ENCODE peak calls at places on chromosomes 7 and 10, in five cellular contexts. V, Z, L, J and Q are unnamed samples.

GRCh38 chr7:71835056-71835455 is 577.1 kb downstream of the CALN1 start:
- DNase-seq in V (no peak), Z (no peak), L (no peak), J (no peak), Q (no peak)

GRCh38 chr10:99115703-99116102 is 119.9 kb downstream of the HPSE2 start:
- DNase-seq in V (no peak), Z (no peak), L (no peak), J (no peak), Q (no peak)

GRCh38 chr10:80283536-80284199 is 5.8 kb downstream of the MAT1A start:
- DNase-seq in V (no peak), Z (no peak), L (no peak), J (no peak), Q (no peak)

GRCh38 chr7:52077571-52077970 is 761.0 kb upstream of the COBL start:
- DNase-seq in V (no peak), Z (no peak), L (no peak), J (no peak), Q (no peak)

GRCh38 chr10:34862892-34863291 is 47.8 kb upstream of the PARD3 start:
- DNase-seq in V (no peak), Z (no peak), L (no peak), J (no peak), Q (no peak)

GRCh38 chr10:74150151-74151056 is at the start of gene AP3M1:
- DNase-seq in V (peak), Z (peak), L (peak), J (no peak), Q (no peak)

GRCh38 chr7:7201583-7202374 is 19.4 kb downstream of the C1GALT1 start:
- DNase-seq in V (no peak), Z (peak), L (peak), J (peak), Q (no peak)

GRCh38 chr10:62492012-62492869 is 118.1 kb downstream of the ZNF365 start:
- DNase-seq in V (no peak), Z (no peak), L (no peak), J (peak), Q (no peak)

GRCh38 chr7:20447021-20447420 is 116.3 kb downstream of the ITGB8 start:
- DNase-seq in V (no peak), Z (no peak), L (no peak), J (no peak), Q (no peak)

GRCh38 chr7:92880212-92881090 is 44.1 kb upstream of the CDK6 start:
- DNase-seq in V (no peak), Z (peak), L (no peak), J (no peak), Q (no peak)

DNA sequence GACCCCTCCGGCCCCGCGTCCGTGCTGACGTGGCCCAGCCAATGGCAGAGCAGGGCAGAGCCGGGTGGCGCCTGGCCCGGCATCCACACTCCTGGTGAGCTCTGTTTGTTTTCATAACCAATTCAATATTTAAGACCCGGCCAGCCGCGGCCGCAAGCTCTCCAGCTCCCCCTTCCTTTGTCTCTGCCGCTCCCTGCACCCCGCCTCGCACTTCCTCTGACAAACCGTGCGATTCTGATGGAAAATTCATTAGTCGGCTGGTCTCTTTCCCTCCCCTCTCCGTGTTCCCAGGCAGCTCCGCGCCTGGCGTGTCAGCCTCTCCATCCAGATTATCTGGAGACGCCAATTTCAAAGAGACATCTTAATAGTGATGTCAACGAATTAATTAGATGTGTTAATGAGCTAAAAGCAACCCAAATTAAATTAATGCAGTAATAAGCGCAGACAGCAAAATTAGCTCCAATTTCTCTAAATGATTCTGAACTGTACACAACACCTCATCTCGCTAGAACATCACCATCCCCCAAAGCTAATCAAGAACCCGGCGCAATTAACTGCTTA is 55.3 kb downstream of the MICALL2 start:
- DNase-seq in V (no peak), Z (peak), L (no peak), J (no peak), Q (no peak)
- TF ChIP-seq CTCF in V (no peak), Z (no peak), L (no peak), J (no peak), Q (no peak)

GRCh38 chr7:47283497-47284131 is 298.3 kb downstream of the TNS3 start:
- DNase-seq in V (no peak), Z (no peak), L (no peak), J (no peak), Q (no peak)
- TF ChIP-seq CTCF in V (no peak), Z (no peak), L (no peak), J (no peak), Q (no peak)

GRCh38 chr10:53699684-53700083 is 927.1 kb upstream of the MBL2 start:
- DNase-seq in V (no peak), Z (no peak), L (no peak), J (no peak), Q (no peak)
- TF ChIP-seq CTCF in V (no peak), Z (no peak), L (no peak), J (no peak), Q (no peak)

DNA sequence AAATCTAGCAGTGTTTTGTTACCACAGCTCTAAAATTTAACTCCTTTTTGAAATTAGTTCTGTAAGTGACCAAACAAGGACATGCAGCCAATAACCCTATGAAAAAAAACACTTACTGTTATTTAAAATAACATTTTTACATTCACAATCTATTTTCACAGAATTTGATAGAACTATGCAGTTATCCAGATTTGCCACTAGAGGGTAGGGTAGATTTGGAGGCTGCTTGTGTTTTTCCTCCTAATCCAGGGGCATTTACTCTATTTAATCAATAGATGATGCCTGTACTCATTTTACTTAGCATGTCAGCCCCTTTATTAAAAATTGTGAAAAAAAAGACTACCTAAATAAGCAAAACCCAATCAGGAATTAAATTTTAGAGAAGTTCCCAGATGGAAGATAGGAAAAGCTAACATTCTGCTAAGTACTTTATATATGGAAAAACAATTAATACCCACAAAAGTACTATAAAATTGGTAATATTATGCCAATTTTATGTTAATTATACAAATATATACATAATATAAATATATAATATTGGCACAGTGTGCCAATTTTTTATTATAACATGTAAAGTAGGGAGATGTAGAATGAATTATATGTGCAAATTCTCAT is 18.1 kb upstream of the LIPK start:
- DNase-seq in V (no peak), Z (no peak), L (no peak), J (peak), Q (no peak)
- TF ChIP-seq CTCF in V (peak), Z (peak), L (peak), J (peak), Q (peak)

DNA sequence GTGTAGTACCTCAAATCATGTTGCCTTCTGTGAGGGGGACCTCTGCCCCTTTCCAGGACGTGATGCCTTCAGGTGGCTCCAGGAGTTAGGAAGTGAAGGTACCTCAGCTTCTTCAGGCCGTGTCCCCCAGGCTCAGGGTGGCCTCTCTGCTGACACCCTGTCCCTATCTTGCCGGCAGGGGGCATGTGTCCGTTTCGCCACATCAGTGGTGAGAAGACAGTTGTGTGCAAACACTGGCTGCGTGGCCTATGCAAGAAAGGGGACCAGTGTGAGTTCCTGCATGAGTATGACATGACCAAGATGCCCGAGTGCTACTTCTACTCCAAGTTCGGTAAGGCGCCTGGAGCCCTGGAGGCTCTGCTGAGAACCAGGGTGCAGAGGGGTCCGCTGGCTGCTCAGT is 9.2 kb downstream of the CPSF4 start:
- DNase-seq in V (no peak), Z (no peak), L (no peak), J (no peak), Q (no peak)
- TF ChIP-seq CTCF in V (no peak), Z (no peak), L (no peak), J (no peak), Q (peak)

GRCh38 chr10:101010329-101010728 is 10.7 kb downstream of the LZTS2 start:
- DNase-seq in V (no peak), Z (no peak), L (no peak), J (no peak), Q (no peak)
- TF ChIP-seq CTCF in V (no peak), Z (no peak), L (no peak), J (no peak), Q (no peak)

DNA sequence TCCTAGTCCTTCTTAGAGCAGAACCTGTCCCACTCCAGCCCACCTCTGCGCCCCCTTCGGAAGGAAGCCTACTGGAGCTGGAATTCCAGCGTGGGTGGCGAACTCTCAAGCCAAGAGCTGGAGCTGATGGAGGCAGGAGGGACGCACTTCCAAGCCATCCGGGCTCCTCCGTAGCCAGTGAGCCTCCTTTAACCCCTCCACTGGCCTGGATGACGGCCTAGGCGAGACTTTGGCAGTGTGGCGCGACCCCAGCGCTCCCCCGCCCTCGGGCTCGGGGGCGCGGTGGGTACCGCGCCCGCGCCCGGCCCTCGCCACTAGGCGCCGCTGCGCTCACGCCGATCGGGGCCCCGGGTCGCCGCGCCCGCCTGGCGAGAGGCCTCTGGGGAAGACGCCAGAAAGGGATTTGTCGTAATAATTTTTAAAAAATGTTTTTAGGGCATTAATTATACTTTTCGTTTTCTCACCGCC is 5.1 kb upstream of the EMX2 start:
- DNase-seq in V (peak), Z (peak), L (peak), J (peak), Q (peak)
- TF ChIP-seq CTCF in V (peak), Z (peak), L (no peak), J (peak), Q (peak)

GRCh38 chr7:1144269-1144771 is 15.7 kb downstream of the ZFAND2A start:
- DNase-seq in V (peak), Z (no peak), L (no peak), J (peak), Q (no peak)
- TF ChIP-seq CTCF in V (peak), Z (no peak), L (no peak), J (peak), Q (peak)

GRCh38 chr7:133741703-133742102 is 385.4 kb upstream of the LRGUK start:
- DNase-seq in V (no peak), Z (no peak), L (no peak), J (no peak), Q (no peak)

GRCh38 chr7:133741078-133741477 is 386.1 kb upstream of the LRGUK start:
- DNase-seq in V (no peak), Z (no peak), L (no peak), J (no peak), Q (no peak)

GRCh38 chr7:133744451-133744850 is 382.7 kb upstream of the LRGUK start:
- DNase-seq in V (no peak), Z (no peak), L (no peak), J (no peak), Q (no peak)

GRCh38 chr7:133739817-133740216 is 387.3 kb upstream of the LRGUK start:
- DNase-seq in V (no peak), Z (no peak), L (no peak), J (no peak), Q (no peak)

DNA sequence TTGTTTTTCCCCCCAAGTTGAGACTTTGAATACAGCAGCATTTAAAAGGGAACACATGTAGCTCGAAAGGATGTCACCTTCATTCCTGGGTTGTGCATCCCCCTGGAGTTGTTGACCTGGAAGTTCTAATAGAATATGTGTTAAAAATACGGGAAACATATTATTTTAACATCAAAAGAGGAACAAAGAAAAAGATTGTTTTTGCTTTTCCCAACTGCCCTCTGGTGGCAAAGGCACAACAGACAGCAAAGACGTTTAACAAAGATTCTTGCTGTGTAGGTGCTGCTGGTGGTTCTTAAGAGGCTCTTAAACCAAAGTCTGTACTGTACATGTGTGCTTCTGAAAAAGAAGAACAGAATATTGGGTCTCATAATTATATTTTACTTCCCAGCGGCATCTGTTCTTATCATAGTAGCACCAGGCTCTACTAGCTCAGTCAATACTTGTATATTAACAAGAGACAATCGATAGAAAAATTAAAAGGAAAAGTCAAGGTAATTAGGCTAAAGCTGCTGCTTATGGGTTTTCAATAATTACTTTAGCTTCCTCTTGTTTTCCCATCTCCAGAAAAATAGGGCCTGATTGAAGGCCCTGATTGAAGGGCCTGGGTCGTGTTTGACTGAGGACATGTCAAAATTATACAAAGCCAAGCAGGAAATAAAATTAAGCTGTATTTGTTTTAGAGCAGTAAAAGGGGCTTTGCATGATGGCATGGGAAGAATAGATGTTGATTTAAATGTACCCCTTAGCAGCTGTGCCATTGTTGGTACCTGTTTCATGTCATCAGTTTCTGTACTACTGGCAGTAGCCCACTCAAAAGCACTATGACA is 384.2 kb upstream of the LRGUK start:
- DNase-seq in V (no peak), Z (no peak), L (no peak), J (no peak), Q (peak)
- TF ChIP-seq CTCF in V (peak), Z (no peak), L (no peak), J (peak), Q (peak)